ENCODE peak calls at places on chromosomes 12 and 14, in five cellular contexts. C, S, Y, B and U are unnamed samples.

GRCh38 chr14:74922752-74923401 is at the start of gene RPS6KL1:
- DNase-seq in S (peak), C (peak), Y (peak), B (no peak), U (peak)

GRCh38 chr14:64293976-64294671 is at the start of gene ESR2:
- DNase-seq in S (no peak), Y (peak), C (peak), B (no peak), U (peak)

GRCh38 chr12:2169964-2170363 is 117.2 kb downstream of the CACNA1C start:
- DNase-seq in S (no peak), Y (no peak), C (no peak), B (no peak), U (no peak)

GRCh38 chr14:52895000-52895399 is 55.9 kb downstream of the FERMT2 start:
- DNase-seq in Y (no peak), C (no peak), B (no peak), S (no peak), U (no peak)

GRCh38 chr12:41663487-41664258 is 475.6 kb downstream of the PDZRN4 start:
- DNase-seq in C (no peak), B (no peak), Y (no peak), S (no peak), U (no peak)

GRCh38 chr12:46959484-46959883 is 119.9 kb upstream of the PCED1B start:
- DNase-seq in Y (no peak), S (no peak), B (no peak), C (no peak), U (no peak)

GRCh38 chr12:5927732-5928516 is 17.1 kb downstream of the ANO2 start:
- DNase-seq in S (no peak), B (no peak), C (no peak), Y (no peak), U (no peak)

GRCh38 chr14:69990319-69990718 is 111.1 kb downstream of the SMOC1 start:
- DNase-seq in C (no peak), B (no peak), Y (no peak), S (no peak), U (no peak)

GRCh38 chr12:116692605-116693004 is 45.3 kb downstream of the SPRING1 start:
- DNase-seq in C (no peak), B (no peak), Y (no peak), S (no peak), U (no peak)

GRCh38 chr14:104094709-104095425 is 9.4 kb downstream of the ASPG start:
- DNase-seq in S (peak), B (no peak), C (peak), Y (no peak), U (peak)

GRCh38 chr12:108856170-108856427 is 1.3 kb downstream of the SSH1 start:
- DNase-seq in B (no peak), C (no peak), Y (peak), S (no peak), U (no peak)

GRCh38 chr12:55996201-55996714 is 818 bp upstream of the SUOX start:
- DNase-seq in B (no peak), Y (peak), S (peak), C (peak), U (peak)

GRCh38 chr14:29663281-29663801 is 264.3 kb downstream of the PRKD1 start:
- DNase-seq in B (no peak), Y (no peak), C (no peak), S (no peak), U (no peak)

GRCh38 chr14:68955164-68955921 is 23.8 kb downstream of the ACTN1 start:
- DNase-seq in B (no peak), S (no peak), Y (no peak), C (no peak), U (no peak)

GRCh38 chr12:52178984-52179383 is 12.8 kb downstream of the KRT80 start:
- DNase-seq in Y (no peak), S (no peak), C (no peak), B (no peak), U (no peak)

GRCh38 chr12:64890873-64891468 is 66.5 kb downstream of the TBC1D30 start:
- DNase-seq in S (no peak), B (no peak), C (no peak), Y (no peak), U (peak)

GRCh38 chr12:79114896-79115295 is 250.3 kb downstream of the SYT1 start:
- DNase-seq in B (no peak), C (no peak), S (no peak), Y (no peak), U (no peak)

GRCh38 chr12:132474237-132474741 is 15.7 kb upstream of the FBRSL1 start:
- DNase-seq in C (no peak), B (no peak), Y (no peak), S (no peak), U (no peak)

GRCh38 chr14:54625158-54625557 is 58.2 kb downstream of the SAMD4A start:
- DNase-seq in S (no peak), Y (no peak), B (no peak), C (no peak), U (no peak)

GRCh38 chr14:37594916-37595808 is at the start of the genes FOXA1 and TTC6:
- DNase-seq in B (no peak), Y (no peak), C (no peak), S (no peak), U (peak)

GRCh38 chr14:99606359-99606758 is 2.4 kb upstream of the CCDC85C start:
- DNase-seq in B (no peak), C (no peak), S (no peak), Y (no peak), U (no peak)

GRCh38 chr14:99605299-99605961 is 1.4 kb upstream of the CCDC85C start:
- DNase-seq in C (peak), B (no peak), Y (peak), S (peak), U (peak)

GRCh38 chr14:99603965-99604765 is at the start of gene CCDC85C:
- DNase-seq in S (peak), C (peak), Y (peak), B (peak), U (peak)

GRCh38 chr14:99603471-99603933 is 505 bp downstream of the CCDC85C start:
- DNase-seq in S (no peak), Y (no peak), C (peak), B (no peak), U (peak)

GRCh38 chr14:99604766-99605298 is 825 bp upstream of the CCDC85C start:
- DNase-seq in B (no peak), C (no peak), Y (no peak), S (no peak), U (peak)
- TF ChIP-seq CTCF in B (no peak), C (no peak), Y (no peak), S (no peak), U (no peak)

DNA sequence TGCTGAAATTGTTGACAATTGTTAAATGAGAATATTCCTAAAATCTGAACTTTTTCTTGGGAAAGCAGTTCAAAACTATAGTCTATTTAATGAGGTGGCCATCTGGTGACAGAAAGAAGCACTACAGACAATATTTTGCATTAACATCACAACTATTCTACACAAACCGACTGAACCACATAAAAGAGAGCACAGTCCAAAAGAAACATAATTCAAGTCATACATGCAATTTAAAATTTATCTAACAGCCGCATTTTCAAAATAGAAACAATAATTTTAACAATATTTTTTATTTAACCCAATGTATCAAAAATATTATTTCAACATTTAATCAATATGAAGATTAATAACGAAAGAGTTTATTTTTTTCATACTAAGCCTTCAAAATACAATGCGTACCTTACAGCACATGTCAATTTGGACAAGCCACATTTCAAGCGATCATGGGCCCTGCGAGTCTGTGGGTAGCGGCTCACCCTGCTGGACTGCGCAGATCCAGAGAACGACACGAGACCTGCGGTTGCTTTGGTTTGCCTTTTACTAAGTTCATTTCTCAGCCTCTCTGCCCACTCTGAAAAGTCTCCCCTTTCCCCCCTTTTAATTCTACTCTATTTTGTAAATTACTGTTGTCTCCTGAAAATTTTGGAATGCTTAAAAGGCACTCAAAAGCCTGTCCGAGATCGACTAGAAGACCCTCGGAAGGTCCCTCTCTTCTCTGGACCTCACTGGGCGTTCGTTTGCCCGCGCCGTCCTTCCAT is 941 bp upstream of the LRRC9 start:
- DNase-seq in Y (peak), C (no peak), B (no peak), S (no peak), U (no peak)
- TF ChIP-seq CTCF in Y (peak), C (peak), B (peak), S (peak), U (no peak)

DNA sequence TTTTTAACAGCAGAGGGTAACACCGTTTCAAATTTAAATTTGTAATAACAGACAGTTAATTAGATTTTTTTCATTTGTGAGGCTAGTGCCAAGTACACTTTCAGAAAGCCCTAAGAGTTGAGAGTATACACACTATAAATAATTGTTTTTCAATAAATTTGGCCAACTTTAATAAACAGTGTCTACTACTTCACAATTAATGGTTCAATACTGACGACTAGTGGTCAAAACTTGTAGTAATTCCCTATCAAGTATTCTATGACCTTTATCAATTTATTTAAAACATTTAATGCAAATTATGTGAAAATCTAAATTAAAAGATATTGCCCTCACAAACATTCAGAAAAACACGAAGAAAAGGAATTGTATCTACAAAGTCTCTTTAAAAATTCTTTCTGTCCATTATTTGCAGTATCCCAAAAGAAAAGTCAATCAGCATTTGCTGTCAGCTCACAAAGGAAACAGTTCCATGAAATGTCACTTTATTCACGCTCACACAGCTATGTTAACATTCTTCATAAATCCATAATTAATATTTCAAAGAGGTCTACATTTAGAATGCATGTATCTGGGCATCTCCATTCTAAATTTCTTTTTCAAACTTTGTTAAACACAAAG is 91.2 kb downstream of the CEP128 start:
- DNase-seq in C (no peak), Y (no peak), S (no peak), B (no peak), U (no peak)
- TF ChIP-seq CTCF in C (peak), Y (peak), S (peak), B (peak), U (peak)

GRCh38 chr14:85532981-85533820 is 3.3 kb downstream of the FLRT2 start:
- DNase-seq in S (peak), C (no peak), Y (peak), B (no peak), U (no peak)

GRCh38 chr14:85531141-85531593 is 1.2 kb downstream of the FLRT2 start:
- DNase-seq in B (no peak), Y (peak), S (no peak), C (no peak), U (no peak)

GRCh38 chr14:85530626-85531025 is 682 bp downstream of the FLRT2 start:
- DNase-seq in S (no peak), Y (no peak), C (no peak), B (no peak), U (no peak)

GRCh38 chr14:85532570-85532969 is 2.6 kb downstream of the FLRT2 start:
- DNase-seq in C (no peak), Y (no peak), S (no peak), B (no peak), U (no peak)

DNA sequence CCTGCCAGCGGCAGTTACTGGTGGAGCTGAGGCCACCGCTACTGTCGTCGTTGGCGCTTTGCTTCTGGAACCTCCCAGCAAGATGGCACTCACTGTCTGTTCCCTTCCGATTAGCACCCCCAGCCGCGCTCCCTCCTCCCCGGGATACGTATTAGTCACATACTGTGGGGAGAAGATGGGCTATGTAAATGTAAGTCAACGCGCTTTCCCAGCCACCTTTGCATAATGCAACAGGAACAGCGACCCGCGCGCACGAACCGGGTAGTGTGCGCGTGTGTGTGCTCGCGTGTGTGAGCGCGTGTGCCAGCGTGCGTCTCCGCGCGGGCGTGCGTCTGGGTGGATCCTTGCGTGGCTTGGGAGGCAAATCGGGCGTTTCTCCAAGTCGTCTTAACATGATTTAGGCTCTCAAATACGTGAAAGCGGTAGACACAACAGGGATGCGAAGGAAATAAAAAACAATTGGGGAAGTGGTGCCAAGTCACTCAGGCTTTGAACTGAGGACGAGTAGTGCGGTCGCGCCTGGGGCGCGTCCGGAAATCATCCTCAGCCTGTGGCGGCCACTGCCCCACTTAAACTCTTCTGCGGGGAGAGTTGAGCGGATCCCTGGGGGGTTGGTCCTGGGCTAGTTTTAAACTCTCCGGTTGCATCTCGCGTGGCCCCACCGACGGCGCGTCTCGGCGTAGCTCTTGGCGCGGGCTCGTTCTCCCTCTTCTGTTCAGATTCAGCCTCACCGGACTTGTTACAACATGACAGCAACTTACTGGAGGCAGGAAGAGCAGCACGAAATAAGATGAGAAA is 1.8 kb downstream of the FLRT2 start:
- DNase-seq in C (no peak), Y (peak), S (no peak), B (no peak), U (no peak)
- TF ChIP-seq CTCF in C (no peak), Y (peak), S (no peak), B (no peak), U (no peak)

DNA sequence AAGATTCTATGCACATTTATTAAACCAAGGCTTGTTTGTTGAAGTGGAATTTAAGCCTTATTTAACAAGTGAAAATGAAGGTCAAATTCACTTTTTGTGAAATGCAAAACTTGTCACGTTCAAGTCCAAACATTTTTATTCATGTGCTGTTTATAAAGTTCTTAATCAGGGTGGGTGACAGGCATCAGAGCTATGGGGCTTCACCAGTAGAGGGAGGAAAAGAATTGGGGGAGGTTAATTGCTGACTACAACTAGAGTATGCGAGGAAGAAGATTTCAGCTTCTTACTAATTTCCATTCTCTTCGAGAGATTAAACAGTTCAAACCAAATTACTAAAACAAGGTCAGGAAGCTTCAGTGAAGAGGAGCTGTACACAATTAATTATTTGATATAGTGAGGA is 9.7 kb downstream of the MOK start:
- DNase-seq in C (no peak), B (no peak), S (no peak), Y (no peak), U (no peak)
- TF ChIP-seq CTCF in C (no peak), B (no peak), S (no peak), Y (no peak), U (no peak)

DNA sequence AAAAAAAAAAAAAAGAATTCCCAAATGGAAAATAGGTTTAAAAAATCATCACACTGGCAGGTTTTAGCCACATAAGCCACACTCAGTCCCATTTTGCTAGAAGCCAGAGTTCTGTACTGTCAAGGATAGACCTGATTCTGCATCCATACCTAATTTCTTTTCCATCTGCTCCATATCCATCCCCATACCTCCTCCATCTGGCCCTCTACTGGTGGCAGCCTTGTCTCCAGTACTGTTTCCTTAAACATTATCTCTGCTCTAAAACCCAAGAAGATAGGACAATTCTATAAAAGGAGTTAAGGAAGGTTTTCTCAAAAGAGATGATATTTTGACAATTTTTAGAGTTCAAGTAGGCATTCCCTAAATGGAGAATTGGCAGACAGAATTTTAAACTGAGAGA is 26.0 kb upstream of the RXYLT1 start:
- DNase-seq in B (no peak), S (no peak), C (no peak), Y (no peak), U (no peak)
- TF ChIP-seq CTCF in B (no peak), S (no peak), C (no peak), Y (no peak), U (no peak)

GRCh38 chr14:34062353-34062973 is 111.6 kb upstream of the EGLN3 start:
- DNase-seq in B (no peak), Y (no peak), C (no peak), S (no peak), U (no peak)

GRCh38 chr14:34059037-34059924 is 108.4 kb upstream of the EGLN3 start:
- DNase-seq in Y (no peak), C (no peak), B (no peak), S (no peak), U (no peak)

GRCh38 chr14:34060747-34061050 is 109.8 kb upstream of the EGLN3 start:
- DNase-seq in Y (no peak), C (no peak), B (no peak), S (no peak), U (no peak)

GRCh38 chr14:34058510-34058909 is 107.6 kb upstream of the EGLN3 start:
- DNase-seq in B (no peak), S (no peak), Y (no peak), C (no peak), U (no peak)

GRCh38 chr14:34059925-34060746 is 109.3 kb upstream of the EGLN3 start:
- DNase-seq in B (no peak), C (no peak), S (peak), Y (peak), U (peak)
- TF ChIP-seq CTCF in B (peak), C (no peak), S (peak), Y (peak), U (no peak)

GRCh38 chr12:54786081-54786480 is 68.2 kb upstream of the MUCL1 start:
- DNase-seq in B (no peak), S (no peak), Y (no peak), C (no peak), U (no peak)
- TF ChIP-seq CTCF in B (no peak), S (no peak), Y (no peak), C (no peak), U (no peak)

DNA sequence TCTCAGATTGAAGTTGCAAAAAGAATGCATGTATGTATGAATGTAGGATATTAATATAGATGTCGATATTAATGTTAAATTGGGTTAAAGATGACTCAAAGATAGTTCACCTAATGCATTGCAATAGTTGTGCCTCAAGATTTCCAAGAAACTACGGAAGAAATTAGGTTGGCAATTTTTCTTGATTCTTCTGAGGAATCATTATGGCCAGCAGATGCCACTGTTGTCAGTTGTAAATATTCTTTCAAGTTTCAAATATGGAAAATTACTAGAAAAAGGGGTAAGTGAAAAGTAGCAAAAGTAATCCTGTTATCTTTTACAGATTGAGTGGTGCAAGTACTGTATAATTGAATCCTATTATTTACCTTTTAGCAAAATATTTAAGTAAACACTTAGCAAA is 202.1 kb downstream of the ADAMTS20 start:
- DNase-seq in B (no peak), C (no peak), Y (no peak), S (no peak), U (no peak)
- TF ChIP-seq CTCF in B (no peak), C (no peak), Y (no peak), S (peak), U (no peak)